ENCODE peak calls at places on chromosomes 13 and 19, in five cellular contexts. One of them, this sample, is unnamed. For H3K4me1, the result is how much of the 10 kb centered on the place peaks cover.

GRCh38 chr19:31992750-31993149 is 352.7 kb upstream of the ZNF507 start:
- DNase-seq in adrenal gland: no peak
- DNase-seq in HepG2: no peak
- DNase-seq in gastrocnemius medialis: no peak
- DNase-seq in ovary: no peak
- DNase-seq in this sample: no peak

GRCh38 chr13:53200498-53201453 is 172.2 kb downstream of the OLFM4 start:
- DNase-seq in adrenal gland: peak
- DNase-seq in HepG2: no peak
- DNase-seq in gastrocnemius medialis: no peak
- DNase-seq in ovary: peak
- DNase-seq in this sample: peak

GRCh38 chr13:38265135-38265497 is 84.5 kb upstream of the UFM1 start:
- DNase-seq in adrenal gland: no peak
- DNase-seq in HepG2: no peak
- DNase-seq in gastrocnemius medialis: no peak
- DNase-seq in ovary: no peak
- DNase-seq in this sample: no peak

GRCh38 chr13:112444001-112444311 is 67.8 kb downstream of the SPACA7 start:
- DNase-seq in adrenal gland: peak
- DNase-seq in HepG2: peak
- DNase-seq in gastrocnemius medialis: no peak
- DNase-seq in ovary: peak
- DNase-seq in this sample: peak

GRCh38 chr19:37565370-37565669 is 29.3 kb downstream of the ZNF571 start:
- DNase-seq in adrenal gland: no peak
- DNase-seq in HepG2: no peak
- DNase-seq in gastrocnemius medialis: no peak
- DNase-seq in ovary: no peak
- DNase-seq in this sample: no peak

GRCh38 chr19:28652790-28653189 is 560.2 kb downstream of the UQCRFS1 start:
- DNase-seq in adrenal gland: no peak
- DNase-seq in HepG2: no peak
- DNase-seq in gastrocnemius medialis: no peak
- DNase-seq in ovary: no peak
- DNase-seq in this sample: no peak

GRCh38 chr13:77372275-77372674 is 45.4 kb upstream of the MYCBP2 start:
- DNase-seq in adrenal gland: no peak
- DNase-seq in HepG2: no peak
- DNase-seq in gastrocnemius medialis: no peak
- DNase-seq in ovary: no peak
- DNase-seq in this sample: no peak

GRCh38 chr19:32339988-32340874 is 5.2 kb upstream of the ZNF507 start:
- DNase-seq in adrenal gland: peak
- DNase-seq in HepG2: peak
- DNase-seq in gastrocnemius medialis: peak
- DNase-seq in ovary: no peak
- DNase-seq in this sample: peak

GRCh38 chr19:5074418-5074817 is 105.5 kb downstream of the KDM4B start:
- DNase-seq in adrenal gland: no peak
- DNase-seq in HepG2: no peak
- DNase-seq in gastrocnemius medialis: no peak
- DNase-seq in ovary: no peak
- DNase-seq in this sample: no peak

GRCh38 chr19:43624933-43625332 is 5.5 kb upstream of the ZNF428 start:
- DNase-seq in adrenal gland: peak
- DNase-seq in HepG2: no peak
- DNase-seq in gastrocnemius medialis: peak
- DNase-seq in ovary: no peak
- DNase-seq in this sample: peak

GRCh38 chr19:11027381-11027780 is 61.9 kb upstream of the LDLR start:
- DNase-seq in adrenal gland: no peak
- DNase-seq in HepG2: no peak
- DNase-seq in gastrocnemius medialis: no peak
- DNase-seq in ovary: no peak
- DNase-seq in this sample: no peak

GRCh38 chr19:18612772-18613588 is at the start of gene TMEM59L:
- DNase-seq in adrenal gland: no peak
- DNase-seq in HepG2: no peak
- DNase-seq in gastrocnemius medialis: no peak
- DNase-seq in ovary: peak
- DNase-seq in this sample: peak

GRCh38 chr13:26179344-26179743 is 42.8 kb downstream of the RNF6 start:
- DNase-seq in adrenal gland: no peak
- DNase-seq in HepG2: no peak
- DNase-seq in gastrocnemius medialis: no peak
- DNase-seq in ovary: no peak
- DNase-seq in this sample: no peak

GRCh38 chr19:18912933-18913332 is 6.3 kb downstream of the COPE start:
- DNase-seq in adrenal gland: no peak
- DNase-seq in HepG2: no peak
- DNase-seq in gastrocnemius medialis: no peak
- DNase-seq in ovary: no peak
- DNase-seq in this sample: no peak

GRCh38 chr19:17441241-17442135 is 7.0 kb downstream of the TMEM221 start:
- DNase-seq in adrenal gland: no peak
- DNase-seq in HepG2: peak
- DNase-seq in gastrocnemius medialis: no peak
- DNase-seq in ovary: no peak
- DNase-seq in this sample: peak

GRCh38 chr19:30430206-30430734 is 58.1 kb downstream of the ZNF536 start:
- DNase-seq in adrenal gland: peak
- DNase-seq in HepG2: no peak
- DNase-seq in gastrocnemius medialis: no peak
- DNase-seq in ovary: no peak
- DNase-seq in this sample: no peak

GRCh38 chr13:30375436-30375835 is 46.9 kb upstream of the UBE2L5 start:
- DNase-seq in adrenal gland: no peak
- DNase-seq in HepG2: no peak
- DNase-seq in gastrocnemius medialis: no peak
- DNase-seq in ovary: no peak
- DNase-seq in this sample: no peak

GRCh38 chr19:9885077-9885552 is 50.0 kb downstream of the PIN1 start:
- DNase-seq in adrenal gland: no peak
- DNase-seq in HepG2: no peak
- DNase-seq in gastrocnemius medialis: peak
- DNase-seq in ovary: peak
- DNase-seq in this sample: peak

GRCh38 chr19:4977299-4978174 is 8.6 kb downstream of the KDM4B start:
- DNase-seq in adrenal gland: peak
- DNase-seq in HepG2: no peak
- DNase-seq in gastrocnemius medialis: peak
- DNase-seq in ovary: peak
- DNase-seq in this sample: no peak

GRCh38 chr19:1026189-1027019 is at the start of gene CNN2:
- DNase-seq in adrenal gland: peak
- DNase-seq in HepG2: peak
- DNase-seq in gastrocnemius medialis: peak
- DNase-seq in ovary: peak
- DNase-seq in this sample: peak

GRCh38 chr13:51541809-51542258 is 42.4 kb upstream of the WDFY2 start:
- DNase-seq in adrenal gland: peak
- DNase-seq in HepG2: no peak
- DNase-seq in gastrocnemius medialis: no peak
- DNase-seq in ovary: no peak
- DNase-seq in this sample: peak

GRCh38 chr19:29988351-29988750 is 46.3 kb downstream of the URI1 start:
- DNase-seq in adrenal gland: no peak
- DNase-seq in HepG2: peak
- DNase-seq in gastrocnemius medialis: no peak
- DNase-seq in ovary: no peak
- DNase-seq in this sample: no peak

GRCh38 chr13:42110410-42111155 is 62.1 kb downstream of the DGKH start:
- DNase-seq in adrenal gland: peak
- DNase-seq in HepG2: peak
- DNase-seq in gastrocnemius medialis: no peak
- DNase-seq in ovary: no peak
- DNase-seq in this sample: peak

GRCh38 chr13:78060966-78061365 is 142.3 kb upstream of the EDNRB start:
- DNase-seq in adrenal gland: no peak
- DNase-seq in HepG2: no peak
- DNase-seq in gastrocnemius medialis: no peak
- DNase-seq in ovary: no peak
- DNase-seq in this sample: no peak

GRCh38 chr19:57934820-57935665 is at the start of gene ZNF418:
- DNase-seq in adrenal gland: peak
- DNase-seq in HepG2: no peak
- DNase-seq in gastrocnemius medialis: peak
- DNase-seq in ovary: peak
- DNase-seq in this sample: peak

GRCh38 chr19:43783636-43784035 is 2.9 kb upstream of the KCNN4 start:
- DNase-seq in adrenal gland: no peak
- DNase-seq in HepG2: no peak
- DNase-seq in gastrocnemius medialis: no peak
- DNase-seq in ovary: no peak
- DNase-seq in this sample: no peak

GRCh38 chr19:18541258-18541991 is 1.9 kb downstream of the FKBP8 start:
- DNase-seq in adrenal gland: no peak
- DNase-seq in HepG2: no peak
- DNase-seq in gastrocnemius medialis: no peak
- DNase-seq in ovary: no peak
- DNase-seq in this sample: no peak

GRCh38 chr19:10636304-10636972 is 11.1 kb downstream of the SLC44A2 start:
- DNase-seq in adrenal gland: no peak
- DNase-seq in HepG2: no peak
- DNase-seq in gastrocnemius medialis: no peak
- DNase-seq in ovary: no peak
- DNase-seq in this sample: peak

GRCh38 chr19:41701401-41702075 is 6.9 kb upstream of the CEACAM5 start:
- DNase-seq in adrenal gland: peak
- DNase-seq in HepG2: no peak
- DNase-seq in gastrocnemius medialis: no peak
- DNase-seq in ovary: no peak
- DNase-seq in this sample: peak

DNA sequence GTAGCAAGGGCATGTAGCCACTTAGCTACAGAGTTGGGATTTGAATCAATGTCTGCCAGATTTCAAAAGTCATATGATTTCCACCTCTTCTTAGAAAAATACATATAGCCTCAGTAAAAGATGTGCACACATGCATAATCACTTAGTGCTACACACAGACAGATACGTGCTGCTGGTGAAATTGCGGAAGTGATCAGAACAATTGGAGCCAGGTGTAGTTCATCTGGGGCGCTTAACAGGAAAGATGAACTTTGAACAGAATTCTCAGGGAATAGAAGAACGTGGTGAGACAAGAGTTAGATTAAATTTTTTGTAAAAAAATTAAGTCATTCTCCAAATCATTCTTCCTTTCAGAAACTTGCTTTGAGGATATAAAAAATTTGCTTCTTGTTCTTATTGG is 333.2 kb downstream of the KCNRG start:
- DNase-seq in adrenal gland: no peak
- DNase-seq in HepG2: no peak
- DNase-seq in gastrocnemius medialis: no peak
- DNase-seq in ovary: no peak
- DNase-seq in this sample: no peak
- TF ChIP-seq POLR2A in adrenal gland: no peak
- TF ChIP-seq POLR2A in HepG2: no peak
- TF ChIP-seq POLR2A in gastrocnemius medialis: no peak
- TF ChIP-seq POLR2A in ovary: no peak
- TF ChIP-seq POLR2A in this sample: no peak

GRCh38 chr13:98541211-98541610 is 35.7 kb downstream of the STK24 start:
- DNase-seq in adrenal gland: no peak
- DNase-seq in HepG2: no peak
- DNase-seq in gastrocnemius medialis: no peak
- DNase-seq in ovary: no peak
- DNase-seq in this sample: no peak
- H3K4me1 ChIP-seq in adrenal gland: under half
- H3K4me1 ChIP-seq in HepG2: half or more
- H3K4me1 ChIP-seq in gastrocnemius medialis: half or more
- H3K4me1 ChIP-seq in ovary: under half
- H3K4me1 ChIP-seq in this sample: half or more

DNA sequence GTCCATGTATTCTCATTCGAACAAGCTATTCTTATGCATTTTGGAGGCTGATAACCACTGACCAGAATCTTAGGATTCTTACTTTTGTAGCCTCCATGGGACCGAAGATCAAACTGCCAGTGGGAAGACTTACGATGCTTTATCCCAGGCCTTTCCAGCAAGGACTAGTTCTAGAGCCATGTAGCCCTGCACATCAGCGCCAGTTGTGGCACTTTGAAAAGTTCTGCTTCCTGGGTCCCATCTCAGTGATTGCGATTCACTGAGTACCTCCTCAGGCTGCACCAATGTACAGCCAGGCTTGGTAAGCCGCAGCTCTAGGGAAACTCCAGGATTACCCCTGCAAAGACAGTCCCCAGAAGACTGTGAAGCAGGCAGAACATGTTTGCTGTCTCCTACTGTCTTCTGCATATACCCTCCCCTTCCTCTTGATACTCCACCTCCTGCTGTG is 18.9 kb upstream of the ENOX1 start:
- DNase-seq in adrenal gland: no peak
- DNase-seq in HepG2: no peak
- DNase-seq in gastrocnemius medialis: no peak
- DNase-seq in ovary: no peak
- DNase-seq in this sample: no peak
- TF ChIP-seq POLR2A in adrenal gland: no peak
- TF ChIP-seq POLR2A in HepG2: no peak
- TF ChIP-seq POLR2A in gastrocnemius medialis: no peak
- TF ChIP-seq POLR2A in ovary: no peak
- TF ChIP-seq POLR2A in this sample: no peak

DNA sequence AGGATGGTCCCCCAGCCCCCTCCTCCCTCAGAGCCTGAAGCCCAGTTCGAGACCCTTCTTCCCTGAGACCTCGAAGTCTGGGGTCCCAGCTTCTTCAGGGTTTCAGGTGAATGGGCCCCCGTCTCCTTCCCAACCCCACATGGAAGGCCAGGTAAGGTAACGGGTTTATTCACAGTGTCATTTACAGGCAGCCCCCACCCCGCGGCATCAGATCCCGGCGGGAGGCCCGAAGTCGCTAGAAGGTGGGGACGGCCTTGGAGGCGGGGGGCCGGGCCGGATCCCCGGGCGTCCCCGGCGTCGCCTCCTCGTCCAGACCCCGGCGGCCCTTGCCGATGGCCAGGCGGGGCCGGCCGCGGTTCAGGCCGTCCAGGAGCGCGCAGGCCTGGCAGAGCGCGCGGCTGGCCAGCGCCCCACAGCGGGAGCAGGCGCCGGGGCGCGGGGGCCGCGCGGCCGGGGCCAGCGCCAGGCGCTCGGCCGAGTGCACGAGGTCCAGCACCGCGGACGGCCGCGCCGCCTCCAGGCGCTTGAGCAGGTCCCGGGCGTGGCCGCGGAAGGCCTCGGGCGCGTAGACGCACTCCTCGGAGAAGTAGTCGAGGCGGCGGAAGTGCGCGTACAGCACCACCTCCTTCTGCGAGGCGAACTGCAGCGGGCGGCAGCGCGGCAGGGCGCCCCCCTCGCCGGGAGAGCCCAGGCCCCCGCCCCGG is 9.7 kb downstream of the CTU1 start:
- DNase-seq in adrenal gland: no peak
- DNase-seq in HepG2: no peak
- DNase-seq in gastrocnemius medialis: no peak
- DNase-seq in ovary: peak
- DNase-seq in this sample: no peak
- H3K4me1 ChIP-seq in adrenal gland: under half
- H3K4me1 ChIP-seq in HepG2: under half
- H3K4me1 ChIP-seq in gastrocnemius medialis: under half
- H3K4me1 ChIP-seq in ovary: under half
- H3K4me1 ChIP-seq in this sample: under half

This sample was measured in body of pancreas.